ENCODE peak calls at places on chromosomes 7 and 10, in six cellular contexts. Q is T-helper 17 cell; U is right cardiac atrium; I is naive thymus-derived CD8-positive, alpha-beta T cell; M is HEK293T; B is Daoy. H is an unnamed sample.

GRCh38 chr7:151139791-151140190 is 27.7 kb downstream of the GBX1 start:
- DNase-seq in Q (no peak), M (no peak), B (no peak), I (peak; percentile 52), U (no peak), H (no peak)

GRCh38 chr7:94289071-94289470 is 105.6 kb upstream of the COL1A2 start:
- DNase-seq in M (peak; percentile 64), Q (no peak), B (peak; percentile 84), I (no peak), U (peak; percentile 55), H (no peak)

GRCh38 chr7:4109481-4110110 is 572.5 kb upstream of the FOXK1 start:
- DNase-seq in Q (no peak), M (no peak), U (no peak), I (no peak), B (no peak), H (no peak)

GRCh38 chr7:1321411-1322239 is 89.0 kb downstream of the UNCX start:
- DNase-seq in Q (no peak), M (no peak), B (no peak), U (peak; percentile 44), I (peak; percentile 58), H (no peak)

GRCh38 chr7:96328016-96328415 is 6.1 kb upstream of the SLC25A13 start:
- DNase-seq in B (peak; percentile 40), Q (no peak), M (no peak), I (no peak), U (no peak), H (no peak)

GRCh38 chr7:129845178-129845971 is 107.4 kb downstream of the UBE2H start:
- DNase-seq in B (peak; percentile 77), M (no peak), Q (no peak), I (no peak), U (no peak), H (peak; percentile 39)

GRCh38 chr7:54811925-54812264 is 52.9 kb upstream of the SEC61G start:
- DNase-seq in Q (no peak), I (no peak), U (no peak), M (no peak), B (peak; percentile 78), H (no peak)

GRCh38 chr10:104391150-104391968 is 37.7 kb downstream of the CFAP58 start:
- DNase-seq in B (peak; percentile 2), Q (no peak), I (no peak), U (no peak), M (no peak), H (peak; percentile 11)

GRCh38 chr7:122430710-122431109 is 126.2 kb upstream of the FEZF1 start:
- DNase-seq in Q (no peak), I (no peak), U (no peak), B (no peak), M (no peak), H (no peak)

GRCh38 chr7:40822861-40823260 is 688.1 kb downstream of the SUGCT start:
- DNase-seq in M (no peak), B (peak; percentile 40), U (no peak), I (no peak), Q (no peak), H (no peak)

GRCh38 chr7:35720032-35720431 is 25.1 kb upstream of the HERPUD2 start:
- DNase-seq in B (no peak), I (no peak), M (no peak), U (no peak), Q (no peak), H (no peak)

GRCh38 chr10:53521081-53521480 is 748.5 kb upstream of the MBL2 start:
- DNase-seq in I (no peak), Q (no peak), U (no peak), B (no peak), M (no peak), H (no peak)

GRCh38 chr10:113493195-113493594 is 59.7 kb upstream of the HABP2 start:
- DNase-seq in M (no peak), U (no peak), Q (no peak), I (no peak), B (no peak), H (no peak)

H was measured in K562.